ENCODE peak calls at places on chromosomes 3 and 15, in six cellular contexts. R is AG10803, C is OCI-LY7, B is ovary, E is upper lobe of right lung, F is WTC11. Q is an unnamed sample.

GRCh38 chr3:143465638-143466037 is 346.1 kb downstream of the CHST2 start:
- DNase-seq in C (no peak), R (no peak), B (no peak), E (no peak), F (no peak), Q (no peak)

GRCh38 chr3:39196671-39197446 is 4.5 kb upstream of the XIRP1 start:
- DNase-seq in E (no peak), B (no peak), C (no peak), F (no peak), R (no peak), Q (no peak)

GRCh38 chr3:32376098-32376497 is 15.6 kb upstream of the CMTM7 start:
- DNase-seq in E (no peak), B (no peak), C (no peak), F (no peak), R (peak; percentile 32), Q (no peak)

GRCh38 chr3:71874618-71875017 is 89.7 kb upstream of the PROK2 start:
- DNase-seq in E (no peak), R (no peak), C (no peak), F (no peak), B (no peak), Q (peak; percentile 38)

GRCh38 chr15:38809621-38810020 is 245.0 kb upstream of the RASGRP1 start:
- DNase-seq in B (no peak), C (no peak), F (no peak), E (no peak), R (peak; percentile 64), Q (no peak)

GRCh38 chr15:90449206-90449735 is 61.2 kb downstream of the IQGAP1 start:
- DNase-seq in R (no peak), B (no peak), E (no peak), C (no peak), F (no peak), Q (no peak)

GRCh38 chr3:46469680-46470357 is 5.1 kb upstream of the LTF start:
- DNase-seq in R (peak; percentile 11), C (no peak), F (no peak), E (no peak), B (no peak), Q (no peak)

GRCh38 chr15:89140595-89140994 is 52.3 kb downstream of the ABHD2 start:
- DNase-seq in B (no peak), C (no peak), R (no peak), E (no peak), F (no peak), Q (no peak)

GRCh38 chr15:89172921-89173320 is 48.5 kb downstream of the RLBP1 start:
- DNase-seq in R (no peak), E (no peak), C (no peak), F (no peak), B (no peak), Q (no peak)

GRCh38 chr3:133426721-133427120 is 26.9 kb downstream of the BFSP2 start:
- DNase-seq in E (no peak), F (no peak), B (no peak), R (peak; percentile 58), C (no peak), Q (no peak)

GRCh38 chr3:141887051-141887450 is 10.6 kb downstream of the ATP1B3 start:
- DNase-seq in B (no peak), R (no peak), F (no peak), E (no peak), C (no peak), Q (no peak)

GRCh38 chr3:50573566-50574279 is 4.4 kb downstream of the HEMK1 start:
- DNase-seq in E (peak; percentile 76), C (no peak), F (no peak), B (no peak), R (no peak), Q (peak; percentile 97)
- TF ChIP-seq CTCF in E (no peak), C (no peak), F (no peak), B (no peak), R (no peak), Q (no peak)

DNA sequence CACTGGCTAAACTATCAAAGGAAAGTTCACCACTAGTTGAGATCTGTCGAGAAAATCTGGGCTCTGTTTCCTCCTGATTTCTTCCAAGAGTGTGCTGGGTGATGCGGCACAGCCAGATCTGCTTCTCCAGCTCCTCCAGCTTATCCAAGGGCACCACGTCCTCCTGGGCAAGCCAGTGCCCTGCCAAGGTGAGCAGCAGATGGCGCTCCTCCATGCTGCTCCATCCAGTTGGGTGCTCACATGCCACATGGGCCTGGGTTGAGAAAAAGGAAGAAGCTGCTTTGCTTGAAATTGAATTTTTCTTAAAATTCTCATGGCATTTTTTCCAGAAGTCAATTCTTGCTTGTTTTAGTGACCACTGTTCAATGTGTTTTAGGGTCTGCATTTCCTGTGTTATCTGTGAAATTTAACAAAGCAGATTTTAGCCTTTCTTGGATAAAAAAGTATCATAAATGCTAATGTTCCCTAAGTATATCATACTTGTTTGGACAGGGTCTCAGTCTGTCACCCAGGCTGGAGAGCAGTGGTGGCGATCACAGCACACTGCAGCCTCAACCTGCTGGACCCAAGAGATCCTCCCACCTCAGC is 47.3 kb downstream of the EIF3J start:
- DNase-seq in R (peak; percentile 21), F (peak; percentile 67), B (no peak), C (peak; percentile 64), E (peak; percentile 70), Q (peak; percentile 70)
- TF ChIP-seq CTCF in R (peak; percentile 41), F (peak; percentile 27), B (no peak), C (peak; percentile 86), E (peak; percentile 44), Q (peak; percentile 43)

DNA sequence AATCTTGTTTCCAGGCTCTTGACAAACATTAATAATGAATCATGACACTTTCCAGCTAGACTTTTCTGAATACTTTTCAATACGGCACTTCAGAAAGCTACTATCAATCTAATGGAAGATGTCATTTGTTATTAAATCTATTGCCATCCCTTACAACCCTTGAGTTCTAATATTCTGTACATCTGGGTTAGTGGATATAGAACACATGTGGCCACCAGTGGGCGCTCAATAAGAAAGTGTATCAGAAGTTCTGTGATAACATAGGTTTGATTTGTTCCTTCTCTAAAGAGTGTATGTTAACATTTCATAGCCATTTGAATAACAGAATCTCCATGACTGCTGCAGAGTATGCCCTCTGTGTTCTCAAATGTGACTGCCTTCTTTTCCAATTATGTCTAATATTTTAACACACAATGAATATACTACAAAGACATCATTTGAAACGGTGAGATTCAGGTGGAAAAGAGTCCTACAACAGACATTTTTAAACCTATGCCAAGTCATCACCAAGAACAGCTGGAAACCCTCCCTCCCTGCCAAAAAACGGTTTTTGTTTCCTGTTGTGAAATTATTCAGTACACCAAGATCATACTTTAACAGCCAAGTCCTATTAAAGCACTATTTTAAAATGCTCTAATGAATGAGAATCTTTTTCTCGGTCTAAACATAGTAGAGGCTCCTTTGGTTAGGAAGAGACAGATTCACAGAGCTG is 22.2 kb downstream of the ALDH1A2 start:
- DNase-seq in R (peak; percentile 51), F (peak; percentile 29), E (no peak), B (no peak), C (peak; percentile 48), Q (peak; percentile 71)
- TF ChIP-seq CTCF in R (peak; percentile 82), F (peak; percentile 27), E (peak; percentile 69), B (no peak), C (peak; percentile 93), Q (peak; percentile 63)

DNA sequence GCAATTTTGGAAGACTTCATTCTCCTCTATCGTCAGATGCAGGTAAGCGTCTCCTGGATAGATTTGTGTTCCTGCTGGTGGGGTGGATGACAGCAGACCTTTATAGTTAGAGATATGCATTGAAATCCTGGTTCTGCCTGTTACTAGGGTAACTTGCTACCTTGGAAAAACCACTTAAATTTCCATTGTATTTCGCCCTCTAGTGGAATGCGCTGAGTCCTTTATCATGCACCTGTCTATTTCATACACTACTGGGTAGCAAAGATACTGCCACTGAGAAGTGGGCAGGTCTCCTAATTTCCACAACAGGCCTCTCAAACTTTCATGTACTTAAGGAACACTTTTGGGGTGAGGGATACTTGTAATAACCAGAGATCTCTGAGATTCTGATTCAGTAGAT is 209.5 kb upstream of the SUCLG2 start:
- DNase-seq in B (no peak), C (peak; percentile 29), F (peak; percentile 15), E (no peak), R (no peak), Q (no peak)
- TF ChIP-seq CTCF in B (no peak), C (peak; percentile 74), F (no peak), E (no peak), R (peak; percentile 18), Q (no peak)

DNA sequence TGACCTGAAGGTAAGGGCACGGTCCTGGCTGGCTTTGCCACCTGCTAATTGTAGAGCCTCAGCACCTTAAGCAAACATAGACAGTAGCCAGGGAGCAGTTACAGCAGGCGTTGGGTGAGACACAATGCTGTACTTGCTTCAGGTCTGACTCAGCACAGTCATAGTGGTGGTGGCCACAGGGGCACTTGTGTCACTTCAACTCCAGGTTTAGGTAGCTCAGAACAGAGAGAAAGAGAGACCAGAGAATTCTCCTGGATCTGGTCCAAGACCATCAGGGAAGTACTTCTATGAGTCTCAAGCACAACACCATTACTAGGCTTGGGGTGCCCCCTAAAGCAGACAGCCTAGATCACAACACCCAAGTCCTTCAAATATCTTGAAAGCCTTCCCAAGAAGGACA is 204.4 kb downstream of the OTOL1 start:
- DNase-seq in C (no peak), R (no peak), B (no peak), F (peak; percentile 43), E (no peak), Q (no peak)
- TF ChIP-seq CTCF in C (no peak), R (no peak), B (no peak), F (no peak), E (no peak), Q (no peak)

DNA sequence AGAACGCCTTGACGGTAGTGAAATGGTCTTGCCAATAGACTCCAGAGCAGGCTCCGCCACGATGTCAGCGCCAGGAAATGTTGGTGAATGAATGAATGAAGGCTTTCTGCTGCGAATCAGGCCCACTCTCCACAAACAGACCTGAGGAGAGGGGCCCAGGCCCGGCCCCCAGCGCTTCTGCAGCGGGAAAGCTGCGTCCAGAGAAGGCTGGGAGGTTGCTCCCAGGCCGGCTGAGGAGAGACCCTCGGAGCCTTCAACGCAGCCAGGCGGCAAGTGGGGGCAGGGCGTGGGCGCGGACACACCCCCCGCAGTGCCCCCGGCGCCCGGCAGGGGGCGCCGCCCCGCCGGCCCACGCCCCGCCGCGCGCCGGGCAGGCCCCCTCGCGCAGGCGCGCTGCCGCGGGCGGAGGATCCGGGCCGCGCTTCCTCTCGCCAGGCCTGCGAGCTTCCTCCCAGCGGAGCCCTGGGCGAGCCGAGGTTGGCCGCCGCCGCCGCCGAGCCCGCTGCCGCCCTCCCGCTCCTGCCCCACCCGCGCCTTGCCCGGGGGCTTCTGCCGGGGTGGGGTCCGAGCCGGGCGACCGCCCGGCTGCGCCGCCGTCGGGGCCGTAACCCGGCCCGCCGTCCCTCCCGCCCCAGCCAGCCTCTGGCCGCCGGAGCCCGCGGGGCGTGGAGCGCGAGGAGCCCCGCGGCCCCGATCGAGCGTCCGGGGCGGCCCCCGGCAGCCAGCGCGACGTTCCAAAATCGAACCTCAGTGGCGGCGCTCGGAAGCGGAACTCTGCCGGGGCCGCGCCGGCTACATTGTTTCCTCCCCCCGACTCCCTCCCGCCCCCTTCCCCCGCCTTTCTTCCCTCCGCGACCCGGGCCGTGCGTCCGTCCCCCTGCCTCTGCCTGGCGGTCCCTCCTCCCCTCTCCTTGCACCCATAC is at the start of gene CSK:
- DNase-seq in C (peak; percentile 89), F (peak; percentile 58), B (peak; percentile 85), R (peak; percentile 58), E (peak; percentile 89), Q (peak; percentile 76)
- TF ChIP-seq CTCF in C (peak; percentile 55), F (peak; percentile 49), B (no peak), R (no peak), E (peak; percentile 51), Q (peak; percentile 66)

Q was measured in activated CD8-positive, alpha-beta T cell treated with anti-CD3 and anti-CD28 coated beads for 36 hours.